ENCODE peak calls at places on chromosomes 2 and 18, in nine cellular contexts. X is ovary, F is HCT116, P is transverse colon, J is spleen, E is IMR-90, K is prostate gland, Z is sigmoid colon, Y is heart left ventricle. B is an unnamed sample. For H3K4me1, the result is how much of the 10 kb centered on the place peaks cover.

GRCh38 chr2:207530160-207531023 is 630 bp downstream of the CREB1 start:
- DNase-seq in X (peak), F (no peak), P (peak), J (peak), E (no peak), K (peak), Z (peak), Y (peak), B (no peak)

GRCh38 chr18:50658601-50659000 is 98.7 kb downstream of the MAPK4 start:
- DNase-seq in X (no peak), F (no peak), P (no peak), J (no peak), E (no peak), K (no peak), Z (no peak), Y (no peak), B (no peak)

GRCh38 chr2:120355867-120356266 is 9.9 kb downstream of the INHBB start:
- DNase-seq in X (no peak), F (no peak), P (no peak), J (no peak), E (no peak), K (no peak), Z (no peak), Y (no peak), B (no peak)

GRCh38 chr2:943461-943797 is 7.2 kb upstream of the SNTG2 start:
- DNase-seq in X (no peak), F (no peak), P (no peak), J (no peak), E (no peak), K (no peak), Z (no peak), Y (no peak), B (no peak)

GRCh38 chr2:15832849-15833680 is 107.3 kb upstream of the MYCN start:
- DNase-seq in X (no peak), F (no peak), P (no peak), J (no peak), E (no peak), K (no peak), Z (no peak), Y (no peak), B (no peak)

GRCh38 chr2:206435738-206436137 is 7.6 kb upstream of the ADAM23 start:
- DNase-seq in X (no peak), F (no peak), P (no peak), J (no peak), E (no peak), K (no peak), Z (no peak), Y (no peak), B (no peak)

GRCh38 chr2:160266078-160266551 is 66.0 kb upstream of the ITGB6 start:
- DNase-seq in X (no peak), F (no peak), P (no peak), J (no peak), E (no peak), K (no peak), Z (no peak), Y (no peak), B (no peak)

GRCh38 chr2:188776634-188777033 is 197.5 kb upstream of the COL3A1 start:
- DNase-seq in X (no peak), F (peak), P (no peak), J (no peak), E (peak), K (no peak), Z (no peak), Y (no peak), B (no peak)

GRCh38 chr2:5076599-5076998 is 615.6 kb upstream of the SOX11 start:
- DNase-seq in X (no peak), F (no peak), P (no peak), J (no peak), E (no peak), K (no peak), Z (no peak), Y (no peak), B (no peak)

GRCh38 chr2:9714630-9715214 is 83.9 kb upstream of the YWHAQ start:
- DNase-seq in X (no peak), F (no peak), P (no peak), J (no peak), E (no peak), K (no peak), Z (peak), Y (no peak), B (no peak)

GRCh38 chr2:64804651-64805050 is 150.9 kb upstream of the SERTAD2 start:
- DNase-seq in X (no peak), F (no peak), P (no peak), J (no peak), E (peak), K (no peak), Z (no peak), Y (no peak), B (no peak)

GRCh38 chr18:48902856-48903601 is 47.7 kb downstream of the SMAD7 start:
- DNase-seq in X (peak), F (no peak), P (no peak), J (peak), E (peak), K (no peak), Z (peak), Y (peak), B (no peak)

GRCh38 chr18:3689091-3689490 is 239.1 kb downstream of the TGIF1 start:
- DNase-seq in X (no peak), F (no peak), P (no peak), J (no peak), E (no peak), K (no peak), Z (no peak), Y (no peak), B (peak)

GRCh38 chr2:207088839-207089238 is 76.9 kb downstream of the KLF7 start:
- DNase-seq in X (no peak), F (no peak), P (no peak), J (no peak), E (no peak), K (no peak), Z (no peak), Y (no peak), B (no peak)

DNA sequence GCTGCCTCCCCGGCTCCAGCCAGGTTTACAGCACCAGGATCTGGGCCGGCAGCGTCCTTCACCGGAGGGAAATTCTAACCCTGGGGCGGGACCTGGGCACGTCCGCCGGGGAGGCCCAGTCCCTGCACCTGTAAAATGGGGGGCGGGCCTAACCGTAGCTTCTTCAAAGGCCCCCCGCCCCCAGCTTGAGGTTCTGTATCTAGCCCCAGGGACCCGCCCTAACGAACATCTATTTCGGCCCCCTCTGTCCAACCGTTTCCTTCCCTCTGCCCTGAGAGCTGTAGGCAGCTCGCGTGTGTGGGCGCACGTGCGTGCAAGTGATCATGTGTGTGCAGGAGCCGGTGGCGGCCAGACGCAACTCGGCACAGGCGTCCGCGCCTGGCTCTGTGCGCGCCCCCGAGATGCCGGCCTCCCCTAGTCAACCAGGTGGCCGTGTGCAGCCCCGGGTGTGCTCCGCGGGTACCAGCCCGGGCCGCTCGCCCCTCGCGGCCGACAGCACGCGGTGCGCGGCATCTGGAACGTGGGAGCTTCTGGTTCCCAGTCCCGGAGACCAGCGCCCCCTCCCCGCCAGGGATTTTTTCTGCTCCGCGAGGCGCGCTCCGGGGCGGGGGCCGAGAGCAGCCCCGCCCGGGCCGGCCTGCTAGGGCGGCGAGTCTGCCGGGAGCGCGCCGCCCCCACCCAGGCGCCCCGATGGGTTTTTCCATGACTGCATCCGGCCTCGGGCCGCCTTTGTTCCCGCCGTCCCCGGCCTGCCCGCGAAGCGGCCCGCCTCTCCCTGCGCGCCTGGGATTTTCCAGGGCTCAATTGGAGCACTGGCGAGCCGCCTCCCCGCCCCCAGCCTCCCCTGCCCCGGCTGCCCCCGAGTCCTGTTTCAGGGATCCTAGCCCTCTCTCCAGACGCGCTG is 21.2 kb downstream of the TEX44 start:
- DNase-seq in X (peak), F (peak), P (peak), J (peak), E (peak), K (peak), Z (peak), Y (peak), B (peak)
- TF ChIP-seq POLR2A in X (peak), F (no peak), P (peak), J (peak), E (no peak), K (peak), Z (no peak), Y (peak), B (peak)

DNA sequence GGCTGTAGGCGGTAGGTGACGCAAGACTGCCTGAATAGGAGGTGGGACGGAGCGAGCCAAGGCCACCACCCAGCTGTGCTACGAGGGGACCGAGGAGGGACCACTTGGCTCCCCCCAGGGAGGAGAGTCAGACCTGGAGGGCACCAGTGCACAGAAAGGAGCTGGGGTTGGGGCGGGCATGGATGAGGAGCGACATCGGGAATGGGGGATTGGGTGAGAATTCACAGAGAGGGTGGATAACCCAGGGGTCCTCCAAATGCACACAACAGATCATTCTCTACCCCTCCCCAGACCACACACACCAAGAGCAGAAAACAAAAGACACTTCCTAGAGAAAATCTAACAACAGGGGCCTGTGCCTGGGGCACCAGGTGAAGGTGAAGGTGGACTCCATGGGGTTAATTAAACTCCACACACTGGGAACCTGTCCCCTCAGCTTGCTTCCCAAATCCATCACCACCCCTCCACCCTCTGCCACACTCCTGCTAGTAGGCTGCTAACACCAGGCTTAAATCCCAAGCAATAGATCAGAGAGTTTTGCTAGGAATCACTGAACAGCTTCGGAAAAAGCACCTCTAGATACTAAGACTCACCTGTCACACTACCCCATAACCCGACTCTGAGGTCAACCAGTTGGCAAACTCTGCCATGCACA is 274.6 kb downstream of the EIPR1 start:
- DNase-seq in X (no peak), F (no peak), P (no peak), J (peak), E (no peak), K (no peak), Z (no peak), Y (no peak), B (peak)
- H3K4me3 ChIP-seq in X (no peak), F (no peak), P (no peak), J (no peak), E (no peak), K (no peak), Z (no peak), Y (no peak), B (no peak)

DNA sequence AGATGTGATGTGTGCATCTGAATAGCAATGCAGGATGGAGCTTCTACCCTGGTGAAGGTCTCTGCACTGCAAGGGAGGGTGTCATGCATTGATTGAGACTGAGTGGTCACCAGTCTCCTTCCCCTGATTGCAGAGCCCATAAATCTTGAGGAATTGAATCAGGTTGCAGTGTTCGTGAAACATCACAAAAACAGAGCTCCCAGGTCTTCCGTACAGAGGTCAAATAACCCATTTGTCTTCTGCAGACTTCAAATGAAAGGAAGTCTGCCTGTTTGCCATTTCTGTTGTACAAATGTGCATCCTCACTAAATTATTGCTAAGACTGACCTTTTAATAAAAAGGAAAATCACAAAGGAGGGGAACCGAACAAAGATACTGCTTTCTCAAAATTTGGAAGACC is 136.7 kb downstream of the WDSUB1 start:
- DNase-seq in X (no peak), F (no peak), P (no peak), J (no peak), E (no peak), K (no peak), Z (no peak), Y (no peak), B (no peak)
- H3K4me1 ChIP-seq in X (under half), F (half or more), P (under half), J (under half), E (under half), K (under half), Z (under half), Y (half or more), B (half or more)

DNA sequence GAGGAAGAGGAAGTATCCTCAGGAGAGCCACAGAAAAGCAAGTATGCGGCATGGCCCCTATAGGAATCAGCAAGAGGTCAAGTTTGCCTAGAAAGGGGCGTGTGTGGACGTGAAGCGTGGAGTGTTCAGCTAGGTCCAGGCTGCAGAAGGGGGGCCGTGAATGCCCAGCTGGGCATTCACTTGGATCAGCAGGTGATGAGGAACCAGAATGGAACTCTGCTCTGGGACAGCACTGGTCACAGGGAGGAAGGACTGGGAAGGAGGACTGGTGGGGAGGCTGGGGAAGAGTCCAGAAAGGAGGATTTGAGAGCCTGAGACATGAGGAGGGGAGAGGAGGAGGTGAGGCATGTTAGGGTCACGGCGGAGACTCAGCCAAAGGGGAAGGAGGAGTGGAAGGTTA is 19.8 kb downstream of the STAT1 start:
- DNase-seq in X (no peak), F (no peak), P (no peak), J (no peak), E (no peak), K (no peak), Z (no peak), Y (no peak), B (no peak)
- TF ChIP-seq POLR2A in X (no peak), F (no peak), P (no peak), J (no peak), E (no peak), K (no peak), Z (no peak), Y (no peak), B (no peak)

DNA sequence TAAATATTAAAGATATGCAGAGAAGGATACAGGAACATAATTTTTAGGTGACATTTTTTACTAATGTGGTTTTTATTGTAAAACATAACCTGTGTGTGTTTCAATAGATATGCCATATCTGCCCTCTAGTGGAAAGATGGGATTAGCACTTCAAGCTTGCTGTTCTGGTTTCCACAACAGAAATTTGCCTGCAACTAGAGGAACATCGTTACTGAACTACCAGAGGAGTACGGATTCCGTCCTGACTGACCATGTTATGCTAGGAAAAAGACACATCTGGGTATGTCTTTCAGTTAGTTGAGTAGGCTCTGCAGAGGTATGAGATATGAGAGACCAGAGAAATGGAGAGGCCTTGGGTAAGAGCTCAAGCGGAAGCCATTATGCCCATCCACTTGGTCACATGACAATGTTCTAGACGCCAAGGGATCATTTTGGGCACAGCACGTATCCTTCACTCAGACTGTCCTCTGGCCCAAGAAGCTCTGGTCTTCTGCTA is 104.9 kb downstream of the MBD2 start:
- DNase-seq in X (no peak), F (peak), P (no peak), J (no peak), E (peak), K (peak), Z (no peak), Y (no peak), B (no peak)
- H3K4me3 ChIP-seq in X (no peak), F (peak), P (no peak), J (no peak), E (no peak), K (no peak), Z (no peak), Y (no peak), B (no peak)